ENCODE peak calls at places on chromosomes 7 and 10, in eight cellular contexts. E is colonic mucosa, W is transverse colon, H is fibroblast of mammary gland, J is foreskin fibroblast, T is AG04450, K is heart right ventricle, I is cardiac fibroblast. Y is an unnamed sample.
A peak's percentile ranks its signal among the peaks of the same experiment; 100 is the strongest.

GRCh38 chr7:34727464-34727995 is 69.5 kb downstream of the NPSR1 start:
- DNase-seq in E (no peak), H (no peak), K (no peak), J (no peak), I (no peak), T (no peak), W (no peak), Y (no peak)

GRCh38 chr7:117912421-117912820 is 39.2 kb upstream of the CTTNBP2 start:
- DNase-seq in I (no peak), T (no peak), J (no peak), K (no peak), W (no peak), H (no peak), E (no peak), Y (no peak)

GRCh38 chr7:130632111-130632510 is 36.4 kb downstream of the COPG2 start:
- DNase-seq in T (no peak), E (no peak), I (peak; percentile 64), K (no peak), W (no peak), H (peak; percentile 54), J (peak; percentile 68), Y (no peak)

GRCh38 chr7:31059551-31059950 is 7.4 kb downstream of the ADCYAP1R1 start:
- DNase-seq in E (no peak), T (no peak), H (no peak), W (no peak), I (no peak), J (no peak), K (peak; percentile 13), Y (no peak)

GRCh38 chr7:137886266-137886665 is 39.5 kb upstream of the DGKI start:
- DNase-seq in T (no peak), E (no peak), I (no peak), K (no peak), H (no peak), W (no peak), J (no peak), Y (no peak)

GRCh38 chr7:101159696-101160674 is 5.4 kb downstream of the VGF start:
- DNase-seq in K (no peak), H (peak; percentile 43), I (peak; percentile 27), T (no peak), J (peak; percentile 81), W (no peak), E (no peak), Y (no peak)

GRCh38 chr10:97331304-97331703 is 3.2 kb downstream of the FRAT2 start:
- DNase-seq in E (no peak), T (no peak), K (no peak), J (no peak), W (no peak), H (no peak), I (no peak), Y (no peak)

GRCh38 chr7:77667459-77668090 is 28.7 kb upstream of the RSBN1L start:
- DNase-seq in W (peak; percentile 35), E (peak; percentile 62), J (peak; percentile 76), I (no peak), H (peak; percentile 52), T (no peak), K (no peak), Y (no peak)

GRCh38 chr10:26567349-26567721 is 129.2 kb downstream of the APBB1IP start:
- DNase-seq in T (no peak), I (no peak), H (no peak), E (no peak), W (no peak), K (no peak), J (peak; percentile 9), Y (no peak)

DNA sequence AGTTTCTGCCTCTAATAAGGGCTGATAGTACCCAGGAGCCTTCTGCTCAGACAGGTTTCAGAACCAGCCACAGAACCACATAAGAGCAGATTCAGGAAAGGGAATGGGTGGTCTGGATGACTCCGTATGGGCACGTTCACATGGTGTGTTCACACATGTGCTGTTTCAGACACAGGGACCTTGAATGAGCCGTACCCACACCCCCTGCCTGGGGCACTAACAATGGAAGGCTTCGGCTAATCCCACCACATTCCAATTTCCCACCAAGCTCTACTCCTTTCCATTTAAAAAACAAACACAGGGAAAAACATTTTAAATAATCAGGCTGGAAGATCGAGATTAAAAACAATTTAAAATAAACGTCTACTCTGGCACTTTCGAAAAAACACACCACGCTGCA is 217.3 kb downstream of the GRID1 start:
- DNase-seq in E (no peak), W (no peak), I (no peak), T (no peak), K (no peak), H (no peak), J (no peak), Y (no peak)
- TF ChIP-seq CTCF in E (no peak), W (no peak), I (no peak), T (no peak), K (no peak), H (no peak), J (no peak), Y (no peak)

GRCh38 chr7:55108401-55108800 is 89.6 kb downstream of the EGFR start:
- DNase-seq in E (no peak), K (no peak), T (no peak), I (no peak), H (no peak), W (no peak), J (no peak), Y (no peak)

GRCh38 chr7:55111007-55111406 is 92.2 kb downstream of the EGFR start:
- DNase-seq in K (no peak), J (peak; percentile 62), I (no peak), E (no peak), T (peak; percentile 49), H (peak; percentile 70), W (no peak), Y (no peak)

GRCh38 chr7:55108818-55109217 is 90.0 kb downstream of the EGFR start:
- DNase-seq in W (no peak), E (no peak), H (no peak), I (no peak), K (no peak), J (no peak), T (no peak), Y (no peak)

GRCh38 chr7:55107946-55108345 is 89.1 kb downstream of the EGFR start:
- DNase-seq in J (peak; percentile 53), W (no peak), E (no peak), H (peak; percentile 55), I (peak; percentile 32), K (no peak), T (no peak), Y (no peak)

DNA sequence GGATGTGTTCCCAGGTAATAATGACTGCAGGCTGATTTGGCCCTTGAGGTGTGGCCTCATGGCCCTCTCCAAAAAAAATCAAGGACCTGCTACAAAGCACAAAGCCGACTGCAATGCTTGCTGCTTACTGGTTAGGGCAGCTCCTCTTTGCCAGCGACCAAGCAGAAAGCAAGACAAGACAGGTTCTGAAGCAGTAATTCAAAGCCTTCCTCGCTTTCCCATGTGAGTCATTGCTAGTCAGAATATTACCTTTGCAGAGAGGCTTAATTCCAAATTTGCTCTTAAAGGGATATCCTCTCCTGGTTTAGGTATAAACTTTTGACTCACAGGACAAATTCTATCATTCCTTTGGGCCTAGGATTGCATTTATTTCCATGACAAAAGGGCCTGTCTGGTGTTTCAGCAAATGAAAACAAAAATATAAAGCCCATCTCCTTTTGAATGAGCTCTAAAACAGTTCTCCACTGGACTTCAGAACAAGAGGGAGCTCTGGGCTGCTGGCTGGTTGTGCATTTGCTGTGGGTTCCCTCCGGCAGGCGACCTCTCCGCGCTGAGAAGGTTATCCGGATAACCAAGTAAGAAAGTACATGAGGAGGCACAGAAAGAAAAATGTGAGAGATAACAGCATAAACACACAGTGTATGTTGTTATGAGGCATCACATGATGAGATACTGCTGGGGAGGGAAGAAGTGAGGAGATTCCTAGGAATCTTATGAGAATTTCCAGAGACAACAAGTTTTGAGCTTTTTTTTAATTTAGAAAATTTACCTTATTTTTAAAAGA is 90.8 kb downstream of the EGFR start:
- DNase-seq in W (no peak), H (peak; percentile 77), T (no peak), K (no peak), E (no peak), I (peak; percentile 48), J (no peak), Y (no peak)
- H3K4me3 ChIP-seq in W (no peak overlapping the region), H (no peak overlapping the region), T (no peak overlapping the region), K (no peak overlapping the region), E (no peak overlapping the region), I (no peak overlapping the region), J (no peak overlapping the region), Y (no peak overlapping the region)

DNA sequence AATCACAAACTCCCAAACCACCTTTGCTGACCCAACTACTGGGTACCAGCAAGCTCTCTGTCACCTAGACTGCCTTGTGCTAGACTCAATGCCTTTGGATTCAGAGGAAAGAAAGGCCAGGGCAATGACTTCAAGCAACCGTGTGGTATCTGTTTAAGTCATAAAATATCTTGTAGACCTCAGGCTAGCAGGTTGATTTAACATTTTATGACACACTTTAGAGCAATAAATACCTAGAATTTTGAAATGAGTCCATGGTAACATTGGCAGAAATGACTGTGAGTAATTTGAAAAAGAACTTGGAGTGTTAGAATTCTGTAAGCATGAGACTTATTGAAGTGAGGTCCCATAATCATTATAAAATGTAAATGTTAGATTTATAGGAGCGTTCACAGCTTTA is 87.2 kb downstream of the TWIST1 start:
- DNase-seq in K (no peak), H (peak; percentile 41), T (no peak), E (no peak), W (no peak), I (no peak), J (no peak), Y (no peak)
- TF ChIP-seq CTCF in K (no peak), H (no peak), T (no peak), E (no peak), W (no peak), I (no peak), J (no peak), Y (no peak)

GRCh38 chr10:80200259-80200658 is 5.1 kb downstream of the ANXA11 start:
- DNase-seq in K (no peak), T (no peak), J (no peak), W (no peak), E (no peak), I (no peak), H (no peak), Y (no peak)
- H3K4me3 ChIP-seq in K (peak overlapping the region; percentile 22), T (no peak overlapping the region), J (no peak overlapping the region), W (no peak overlapping the region), E (no peak overlapping the region), I (no peak overlapping the region), H (no peak overlapping the region), Y (no peak overlapping the region)

GRCh38 chr7:55271069-55271468 is 94.1 kb upstream of the LANCL2 start:
- DNase-seq in T (no peak), W (no peak), E (no peak), K (no peak), J (peak; percentile 65), I (peak; percentile 52), H (peak; percentile 33), Y (no peak)
- TF ChIP-seq CTCF in T (peak; percentile 67), W (no peak), E (peak; percentile 14), K (no peak), J (peak; percentile 70), I (peak; percentile 62), H (peak; percentile 56), Y (peak; percentile 53)

GRCh38 chr10:125024496-125025234 is 82.7 kb downstream of the ZRANB1 start:
- DNase-seq in W (no peak), E (no peak), T (no peak), H (no peak), K (no peak), I (no peak), J (no peak), Y (no peak)
- H3K4me3 ChIP-seq in W (no peak overlapping the region), E (no peak overlapping the region), T (no peak overlapping the region), H (no peak overlapping the region), K (peak overlapping the region; percentile 10), I (no peak overlapping the region), J (no peak overlapping the region), Y (no peak overlapping the region)

GRCh38 chr10:94402204-94403033 is at the start of gene TBC1D12:
- DNase-seq in E (peak; percentile 98), H (peak; percentile 97), I (peak; percentile 98), W (peak; percentile 96), K (peak; percentile 97), J (peak; percentile 99), T (peak; percentile 90), Y (peak; percentile 91)
- TF ChIP-seq CTCF in E (no peak), H (no peak), I (no peak), W (no peak), K (no peak), J (no peak), T (no peak), Y (no peak)